ENCODE peak calls at places on chromosomes 13 and 19, in six cellular contexts. O is fibroblast of mammary gland, U is BJ, M is thoracic aorta, H is brain microvascular endothelial cell, N is cardiac muscle cell. P is an unnamed sample.

GRCh38 chr13:108996430-108996829 is 367.0 kb downstream of the MYO16 start:
- DNase-seq in O (no peak), U (no peak), M (no peak), H (no peak), N (no peak), P (no peak)

GRCh38 chr13:107866007-107866665 is 349.2 kb downstream of the LIG4 start:
- DNase-seq in N (peak; percentile 60), H (peak; percentile 25), M (no peak), O (no peak), U (no peak), P (peak; percentile 48)

GRCh38 chr13:46913757-46914156 is 16.9 kb upstream of the HTR2A start:
- DNase-seq in M (no peak), O (no peak), N (no peak), U (no peak), H (no peak), P (no peak)

GRCh38 chr13:59584902-59585670 is 578.6 kb downstream of the DIAPH3 start:
- DNase-seq in H (no peak), N (no peak), M (no peak), O (no peak), U (no peak), P (no peak)

GRCh38 chr13:30382836-30383525 is 39.3 kb upstream of the UBE2L5 start:
- DNase-seq in N (no peak), O (no peak), H (no peak), M (no peak), U (no peak), P (no peak)

GRCh38 chr19:34454685-34455084 is 26.5 kb downstream of the UBA2 start:
- DNase-seq in H (no peak), U (no peak), O (no peak), M (no peak), N (no peak), P (no peak)

GRCh38 chr19:1942934-1943555 is 2.1 kb downstream of the CSNK1G2 start:
- DNase-seq in O (no peak), N (peak; percentile 18), M (no peak), H (no peak), U (no peak), P (peak; percentile 34)

GRCh38 chr19:17865364-17866311 is 5.9 kb downstream of the RPL18A start:
- DNase-seq in M (no peak), U (no peak), O (no peak), H (no peak), N (no peak), P (no peak)

GRCh38 chr19:2461751-2462634 is 5.2 kb upstream of the LMNB2 start:
- DNase-seq in H (no peak), M (no peak), N (peak; percentile 48), U (no peak), O (peak; percentile 77), P (peak; percentile 50)

GRCh38 chr19:3125900-3126524 is 9.8 kb upstream of the GNA15 start:
- DNase-seq in M (no peak), U (no peak), O (peak; percentile 37), H (peak; percentile 47), N (peak; percentile 61), P (peak; percentile 58)

GRCh38 chr19:48914181-48914580 is 14.1 kb downstream of the NUCB1 start:
- DNase-seq in H (no peak), M (no peak), O (no peak), N (no peak), U (no peak), P (no peak)

GRCh38 chr13:69565334-69565733 is 542.3 kb upstream of the ATXN8OS start:
- DNase-seq in U (no peak), O (peak; percentile 4), H (peak; percentile 14), M (no peak), N (no peak), P (peak; percentile 17)
- TF ChIP-seq CTCF in U (no peak), O (no peak), H (peak; percentile 49), M (no peak), N (no peak), P (peak; percentile 8)

GRCh38 chr19:42199440-42200115 is 17.9 kb downstream of the DEDD2 start:
- DNase-seq in O (no peak), M (no peak), N (no peak), U (no peak), H (no peak), P (no peak)
- H3K4me3 ChIP-seq in O (no peak overlapping the region), M (peak overlapping the region; percentile 28), N (no peak overlapping the region), U (no peak overlapping the region), H (no peak overlapping the region), P (no peak overlapping the region)

GRCh38 chr13:91946498-91947070 is 548.2 kb downstream of the GPC5 start:
- DNase-seq in O (no peak), M (no peak), H (no peak), N (peak; percentile 41), U (no peak), P (peak; percentile 62)
- TF ChIP-seq CTCF in O (no peak), M (no peak), H (peak; percentile 72), N (peak; percentile 68), U (no peak), P (peak; percentile 76)

DNA sequence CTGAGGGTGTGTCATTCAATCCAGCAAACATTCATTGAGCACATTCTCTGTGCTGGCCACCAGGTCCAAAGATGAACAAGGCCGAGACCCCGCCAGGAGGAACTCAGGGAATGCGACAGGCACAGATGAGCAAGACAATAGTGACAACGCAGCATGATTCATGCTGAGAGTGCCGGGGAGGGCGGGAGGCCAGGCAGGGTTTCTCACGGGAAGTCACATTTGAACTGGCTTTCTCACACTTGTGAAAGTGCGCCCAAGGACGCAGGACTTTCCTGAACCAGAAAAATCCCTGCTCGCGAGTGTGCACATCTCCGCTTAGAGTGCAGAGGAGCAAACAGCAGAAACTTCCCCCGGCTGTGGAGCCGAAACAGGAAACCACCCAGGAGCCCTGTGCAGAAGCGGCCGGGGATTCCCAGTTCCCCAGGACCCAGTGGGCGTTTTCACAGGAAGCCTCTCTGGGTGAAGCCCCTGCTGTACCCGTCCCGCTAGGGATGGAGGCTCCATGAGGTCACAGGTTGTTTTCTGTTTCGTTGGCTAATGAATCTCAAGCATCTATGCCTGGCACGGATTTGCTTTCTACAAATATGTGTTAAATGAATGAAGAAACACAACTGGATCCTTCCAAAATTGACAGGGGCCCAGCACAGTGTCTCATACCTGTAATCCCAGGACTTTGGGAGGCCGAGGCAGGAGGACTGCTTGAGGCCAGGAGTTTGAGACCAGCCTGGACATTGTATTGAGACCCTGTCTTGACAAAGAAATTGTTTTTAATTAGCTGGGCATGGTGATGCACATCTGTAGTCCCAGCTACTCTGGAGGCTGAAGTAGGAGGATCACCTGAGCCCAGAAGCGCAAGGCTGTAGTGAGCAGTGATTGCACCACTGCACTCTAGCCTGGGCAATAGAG is 68.4 kb upstream of the TM9SF2 start:
- DNase-seq in O (peak; percentile 80), U (peak; percentile 39), N (peak; percentile 21), H (peak; percentile 84), M (no peak), P (peak; percentile 79)
- H3K4me3 ChIP-seq in O (peak overlapping the region; percentile 27), U (peak overlapping the region; percentile 16), N (no peak overlapping the region), H (peak overlapping the region; percentile 35), M (peak overlapping the region; percentile 36), P (peak overlapping the region; percentile 43)

GRCh38 chr19:5687360-5688198 is 2.5 kb upstream of the RPL36 start:
- DNase-seq in M (no peak), N (no peak), U (no peak), H (no peak), O (no peak), P (no peak)
- TF ChIP-seq CTCF in M (no peak), N (no peak), U (no peak), H (no peak), O (no peak), P (no peak)

GRCh38 chr19:11452814-11453335 is 17.4 kb downstream of the PRKCSH start:
- DNase-seq in U (no peak), H (no peak), O (no peak), N (no peak), M (no peak), P (no peak)

GRCh38 chr19:11450570-11451326 is 15.3 kb downstream of the PRKCSH start:
- DNase-seq in N (no peak), U (no peak), H (no peak), M (no peak), O (no peak), P (no peak)

GRCh38 chr19:11453468-11454341 is 18.3 kb downstream of the PRKCSH start:
- DNase-seq in O (no peak), H (no peak), N (no peak), U (no peak), M (no peak), P (no peak)

GRCh38 chr19:11451942-11452813 is 16.7 kb downstream of the PRKCSH start:
- DNase-seq in H (no peak), U (no peak), O (no peak), M (no peak), N (no peak), P (peak; percentile 25)

DNA sequence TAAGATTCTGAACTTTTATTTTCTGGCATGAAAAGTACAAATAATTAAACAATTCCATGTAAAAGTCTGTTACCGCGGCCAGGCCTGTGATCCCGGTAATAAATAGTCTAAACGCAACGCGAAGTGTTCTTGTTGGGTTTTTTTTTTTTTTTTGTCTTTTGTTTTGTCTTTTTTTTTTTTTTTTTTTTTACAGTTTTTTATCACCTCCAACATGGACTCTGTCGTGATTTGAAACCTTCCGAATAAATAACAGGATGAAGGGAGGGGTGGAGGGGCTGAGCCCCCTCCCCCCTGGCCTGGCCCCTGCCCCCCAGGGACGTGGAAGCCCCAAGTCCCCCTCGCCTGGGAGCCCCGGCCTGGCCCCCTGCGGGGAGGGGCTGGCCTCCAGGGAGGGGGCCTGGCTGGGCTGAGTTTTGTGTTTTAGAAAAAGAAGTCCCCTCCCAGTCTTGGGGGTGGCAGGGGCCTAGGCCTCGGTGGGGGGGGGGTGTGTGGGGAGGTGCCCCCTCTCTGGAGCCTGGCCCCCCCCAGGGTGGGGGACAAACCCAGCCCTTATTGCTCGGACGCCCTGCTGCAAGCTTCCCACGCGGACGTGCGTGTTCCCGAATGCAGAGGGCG is 16.0 kb downstream of the PRKCSH start:
- DNase-seq in H (no peak), M (no peak), N (no peak), O (no peak), U (no peak), P (no peak)
- H3K4me3 ChIP-seq in H (peak overlapping the region; percentile 22), M (no peak overlapping the region), N (no peak overlapping the region), O (no peak overlapping the region), U (no peak overlapping the region), P (peak overlapping the region; percentile 43)

DNA sequence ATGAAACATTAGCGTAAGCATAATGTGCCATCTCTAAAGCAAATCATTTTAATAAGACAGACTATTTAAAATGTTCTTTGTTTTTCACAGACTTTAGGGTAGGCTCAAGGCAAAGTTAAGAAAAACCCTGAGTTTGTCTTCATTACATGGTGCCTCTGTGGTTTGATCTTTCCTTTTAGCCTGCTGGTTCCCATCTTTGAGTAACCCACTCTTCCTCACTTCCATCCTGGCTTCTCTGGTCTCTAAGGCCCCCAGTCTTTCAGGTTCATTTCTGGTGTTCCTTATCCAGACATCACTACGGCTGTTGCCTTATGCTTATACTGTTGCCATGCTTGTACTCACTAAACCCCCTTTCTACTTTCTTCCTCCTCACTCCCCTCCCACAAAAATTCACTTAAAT is 38.4 kb downstream of the DACH1 start:
- DNase-seq in M (no peak), O (no peak), U (no peak), H (no peak), N (no peak), P (no peak)
- TF ChIP-seq CTCF in M (no peak), O (no peak), U (no peak), H (no peak), N (no peak), P (no peak)